ENCODE peak calls at places on chromosomes 2 and 18, in nine cellular contexts. U, Z, B, D, J, C, W, K and F are unnamed samples.

GRCh38 chr2:184596819-184597411 is 1.4 kb upstream of the ZNF804A start:
- DNase-seq in U (no peak), Z (no peak), B (no peak), D (peak), J (peak), C (no peak), W (no peak), K (no peak), F (peak)

GRCh38 chr2:3914243-3914642 is 210.9 kb downstream of the DCDC2C start:
- DNase-seq in U (no peak), Z (no peak), B (no peak), D (no peak), J (no peak), C (no peak), W (no peak), K (no peak), F (no peak)

GRCh38 chr18:5527603-5528002 is 16.2 kb downstream of the EPB41L3 start:
- DNase-seq in U (peak), Z (no peak), B (no peak), D (peak), J (peak), C (no peak), W (no peak), K (no peak), F (peak)

GRCh38 chr2:153543639-153544071 is 65.1 kb upstream of the RPRM start:
- DNase-seq in U (no peak), Z (no peak), B (no peak), D (no peak), J (no peak), C (no peak), W (peak), K (no peak), F (no peak)

GRCh38 chr2:235666240-235666781 is 172.5 kb downstream of the AGAP1 start:
- DNase-seq in U (no peak), Z (peak), B (peak), D (peak), J (peak), C (peak), W (no peak), K (no peak), F (no peak)

GRCh38 chr2:202771741-202772470 is 99.7 kb downstream of the ICA1L start:
- DNase-seq in U (no peak), Z (no peak), B (no peak), D (peak), J (no peak), C (no peak), W (no peak), K (no peak), F (no peak)

GRCh38 chr2:157603203-157603602 is 25.5 kb downstream of the ACVR1C start:
- DNase-seq in U (no peak), Z (no peak), B (no peak), D (no peak), J (no peak), C (no peak), W (no peak), K (no peak), F (no peak)

GRCh38 chr18:28412521-28412920 is 235.6 kb upstream of the CDH2 start:
- DNase-seq in U (no peak), Z (no peak), B (no peak), D (peak), J (no peak), C (no peak), W (no peak), K (no peak), F (no peak)

GRCh38 chr2:90207454-90208058 is 1516.1 kb downstream of the RPIA start:
- DNase-seq in U (no peak), Z (peak), B (no peak), D (no peak), J (peak), C (peak), W (no peak), K (peak), F (no peak)

GRCh38 chr2:20611077-20611843 is 39.6 kb downstream of the HS1BP3 start:
- DNase-seq in U (peak), Z (peak), B (peak), D (peak), J (peak), C (no peak), W (no peak), K (no peak), F (no peak)